ENCODE peak calls at places on chromosomes 12 and 14, in nine cellular contexts. J is hepatocyte; B is stomach; A is heart right ventricle; U is right lobe of liver; V is CD8-positive, alpha-beta T cell; P is mucosa of descending colon; E is prostate gland; H is mammary epithelial cell. K is an unnamed sample. For H3K4me1, the result is how much of the 10 kb centered on the place peaks cover.

GRCh38 chr12:116639765-116640164 is 80.6 kb downstream of the MAP1LC3B2 start:
- DNase-seq in U (no peak), P (no peak), V (no peak), B (no peak), J (no peak), A (no peak), H (no peak), E (no peak), K (no peak)

GRCh38 chr12:41368006-41368405 is 179.9 kb downstream of the PDZRN4 start:
- DNase-seq in B (no peak), E (no peak), J (no peak), U (no peak), H (no peak), P (no peak), A (no peak), V (no peak), K (no peak)

GRCh38 chr14:50333010-50333409 is 20.9 kb downstream of the DMAC2L start:
- DNase-seq in H (peak), B (no peak), J (no peak), U (no peak), P (no peak), V (no peak), A (no peak), E (no peak), K (no peak)

GRCh38 chr12:26732010-26732908 is 100.7 kb downstream of the ITPR2 start:
- DNase-seq in A (no peak), H (no peak), B (no peak), P (no peak), J (no peak), E (no peak), U (no peak), V (no peak), K (no peak)

GRCh38 chr14:96274122-96274910 is 18.3 kb downstream of the BDKRB1 start:
- DNase-seq in J (peak), B (no peak), E (no peak), U (no peak), P (no peak), V (no peak), H (no peak), A (no peak), K (no peak)

GRCh38 chr14:92800012-92800411 is 5.9 kb downstream of the GOLGA5 start:
- DNase-seq in H (no peak), P (no peak), B (no peak), J (no peak), U (no peak), V (no peak), A (no peak), E (no peak), K (no peak)

GRCh38 chr12:64884728-64885127 is 60.3 kb downstream of the TBC1D30 start:
- DNase-seq in J (no peak), H (no peak), B (no peak), P (no peak), V (no peak), E (no peak), A (no peak), U (no peak), K (no peak)

GRCh38 chr14:22333408-22334274 is 255.4 kb downstream of the DAD1 start:
- DNase-seq in J (peak), U (no peak), P (no peak), A (no peak), B (peak), V (no peak), E (peak), H (peak), K (no peak)

GRCh38 chr14:99768381-99768780 is 24.8 kb upstream of the EML1 start:
- DNase-seq in V (no peak), U (peak), A (no peak), H (no peak), J (no peak), E (no peak), B (no peak), P (no peak), K (no peak)

GRCh38 chr14:54633076-54633475 is 66.1 kb downstream of the SAMD4A start:
- DNase-seq in B (no peak), P (no peak), V (no peak), J (no peak), A (no peak), H (no peak), E (no peak), U (no peak), K (no peak)

GRCh38 chr12:31204995-31205582 is 120.9 kb downstream of the SINHCAF start:
- DNase-seq in J (no peak), U (no peak), B (no peak), P (no peak), H (peak), V (no peak), E (no peak), A (no peak), K (no peak)

GRCh38 chr12:31207799-31208465 is 118.0 kb downstream of the SINHCAF start:
- DNase-seq in H (peak), A (no peak), E (no peak), U (no peak), P (no peak), B (no peak), V (no peak), J (no peak), K (no peak)

GRCh38 chr12:31206038-31206670 is 119.8 kb downstream of the SINHCAF start:
- DNase-seq in A (no peak), E (no peak), J (no peak), P (no peak), B (no peak), V (no peak), U (no peak), H (peak), K (no peak)

GRCh38 chr12:31214626-31215520 is 111.1 kb downstream of the SINHCAF start:
- DNase-seq in P (no peak), J (no peak), A (no peak), V (no peak), B (no peak), H (no peak), U (no peak), E (no peak), K (no peak)

DNA sequence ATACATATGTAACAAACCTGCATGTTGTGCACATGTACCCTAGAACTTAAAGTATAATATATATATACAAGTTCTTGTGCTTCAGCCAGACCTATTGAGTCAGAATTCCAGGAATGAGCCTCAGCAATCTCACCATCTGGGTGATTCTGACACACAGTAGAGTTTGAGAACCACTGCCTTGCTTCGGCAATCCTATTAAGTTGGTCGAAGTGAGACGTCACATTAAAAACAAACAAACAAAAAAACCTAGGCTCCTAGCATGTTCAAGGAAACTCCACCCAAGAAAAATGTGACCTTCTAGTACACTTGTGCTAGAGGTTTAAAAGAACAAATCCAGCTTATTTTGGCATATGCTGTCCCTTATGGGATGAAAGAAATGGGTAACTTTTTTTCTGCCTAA is 115.8 kb downstream of the SINHCAF start:
- DNase-seq in V (no peak), A (no peak), H (no peak), U (no peak), E (no peak), B (no peak), J (no peak), P (no peak), K (no peak)
- H3K4me1 ChIP-seq in V (under half), A (under half), H (under half), U (under half), E (under half), B (under half), J (under half), P (under half), K (under half)

GRCh38 chr12:129909051-129910020 is 5.5 kb upstream of the TMEM132D start:
- DNase-seq in A (no peak), P (no peak), E (no peak), B (no peak), H (no peak), V (no peak), U (no peak), J (no peak), K (no peak)

DNA sequence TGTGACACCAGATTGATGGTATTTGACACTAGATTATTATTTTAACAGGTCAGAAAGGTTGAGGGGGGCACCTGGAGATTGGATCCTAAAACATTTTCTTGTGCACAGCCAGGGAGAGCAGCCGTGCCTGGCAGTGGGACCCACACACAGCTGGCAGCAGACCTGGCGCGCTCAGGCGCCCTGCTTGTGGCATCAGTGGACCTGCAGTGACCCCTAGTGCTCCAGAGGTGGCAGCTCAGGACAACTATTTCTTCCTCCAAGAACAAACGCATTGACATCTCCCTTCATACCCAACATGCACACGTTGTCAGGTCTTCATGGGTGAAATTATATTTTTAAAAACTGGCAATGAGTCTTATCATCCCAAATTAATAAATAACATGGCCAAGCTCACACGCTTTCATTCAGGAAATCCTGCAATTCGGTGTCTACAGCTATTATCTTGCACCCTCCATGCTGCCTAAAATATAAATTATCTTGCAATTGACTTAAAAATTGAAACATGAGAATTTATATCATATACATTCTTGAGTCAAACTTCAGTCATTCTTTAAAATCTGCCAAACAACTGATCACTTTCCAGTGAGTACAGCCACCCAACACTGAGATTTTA is 7.7 kb upstream of the TMEM132D start:
- DNase-seq in U (no peak), H (no peak), A (peak), P (no peak), V (no peak), E (peak), J (peak), B (peak), K (no peak)
- TF ChIP-seq CTCF in U (peak), H (peak), A (peak), P (peak), V (no peak), E (peak), J (peak), B (no peak), K (peak)

GRCh38 chr12:49776858-49777257 is 35.5 kb downstream of the TMBIM6 start:
- DNase-seq in P (no peak), J (no peak), E (no peak), A (no peak), V (no peak), H (no peak), B (no peak), U (no peak), K (no peak)

GRCh38 chr12:49777341-49777740 is 36.0 kb downstream of the TMBIM6 start:
- DNase-seq in P (no peak), J (no peak), B (no peak), A (no peak), H (peak), U (no peak), E (no peak), V (no peak), K (no peak)

GRCh38 chr12:49777800-49778748 is 36.7 kb downstream of the TMBIM6 start:
- DNase-seq in V (peak), E (peak), B (peak), P (no peak), J (peak), U (peak), H (peak), A (peak), K (peak)

DNA sequence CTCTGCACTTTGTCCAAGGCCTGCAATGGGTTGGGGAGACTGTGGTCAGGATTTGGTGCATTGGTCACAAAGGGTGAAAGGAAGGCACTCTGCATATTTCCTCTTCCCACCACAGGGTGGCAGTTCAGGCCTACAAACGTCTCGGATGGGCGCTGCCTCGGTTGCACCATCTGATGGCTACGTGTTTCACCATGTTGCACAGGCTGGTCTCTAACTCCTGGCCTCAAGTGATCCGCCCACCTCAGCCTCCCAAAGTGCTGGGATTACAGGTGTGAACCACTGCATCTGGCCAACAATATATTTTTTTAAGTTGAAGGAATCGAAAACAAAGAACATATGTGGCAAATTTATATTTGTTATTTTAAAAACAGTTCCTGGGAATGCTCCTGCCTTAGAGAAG is 35.1 kb downstream of the TMBIM6 start:
- DNase-seq in P (no peak), B (peak), H (peak), E (peak), V (peak), J (peak), U (peak), A (peak), K (peak)
- H3K4me3 ChIP-seq in P (no peak), B (no peak), H (no peak), E (no peak), V (no peak), J (no peak), U (no peak), A (no peak), K (no peak)

GRCh38 chr14:72888636-72889201 is 5.2 kb downstream of the DPF3 start:
- DNase-seq in H (no peak), V (no peak), U (no peak), J (no peak), E (no peak), A (no peak), B (no peak), P (no peak), K (no peak)
- H3K4me1 ChIP-seq in H (under half), V (under half), U (under half), J (under half), E (under half), A (under half), B (under half), P (under half), K (under half)

K was measured in lung.